ENCODE peak calls at places on chromosomes 3 and 15, in four cellular contexts. J is K562, N is GM12878, Q is HepG2. B is an unnamed sample.

GRCh38 chr15:50945725-50946124 is 37.2 kb downstream of the AP4E1 start:
- DNase-seq in J (no peak), N (no peak), Q (no peak), B (no peak)

GRCh38 chr3:160707187-160707789 is 30.3 kb downstream of the ARL14 start:
- DNase-seq in J (peak), N (peak), Q (peak), B (peak)

GRCh38 chr3:46378426-46378942 is 7.7 kb downstream of the CCR5 start:
- DNase-seq in J (peak), N (no peak), Q (peak), B (peak)

GRCh38 chr15:86231864-86232801 is 152.5 kb downstream of the AGBL1 start:
- DNase-seq in J (no peak), N (no peak), Q (peak), B (peak)

GRCh38 chr3:107794664-107795443 is 272.1 kb downstream of the BBX start:
- DNase-seq in J (no peak), N (no peak), Q (no peak), B (peak)

GRCh38 chr3:82410366-82410765 is 648.9 kb upstream of the GBE1 start:
- DNase-seq in J (no peak), N (no peak), Q (no peak), B (no peak)

GRCh38 chr3:49706456-49707112 is 12.9 kb downstream of the AMIGO3 start:
- DNase-seq in J (no peak), N (no peak), Q (no peak), B (no peak)

GRCh38 chr3:45191424-45191823 is 34.7 kb downstream of the TMEM158 start:
- DNase-seq in J (no peak), N (no peak), Q (no peak), B (no peak)

GRCh38 chr3:87898971-87899370 is 159.8 kb downstream of the CGGBP1 start:
- DNase-seq in J (no peak), N (no peak), Q (no peak), B (no peak)

GRCh38 chr15:60000113-60000823 is 3.8 kb upstream of the FOXB1 start:
- DNase-seq in J (no peak), N (no peak), Q (no peak), B (no peak)

GRCh38 chr3:45180051-45180450 is 33.9 kb upstream of the CDCP1 start:
- DNase-seq in J (no peak), N (no peak), Q (no peak), B (no peak)

GRCh38 chr3:48623851-48624547 is 2.4 kb upstream of the TMEM89 start:
- DNase-seq in J (no peak), N (no peak), Q (peak), B (no peak)

GRCh38 chr3:42488687-42489086 is 13.8 kb upstream of the VIPR1 start:
- DNase-seq in J (no peak), N (no peak), Q (no peak), B (no peak)

GRCh38 chr15:61871926-61872522 is 188.2 kb downstream of the VPS13C start:
- DNase-seq in J (peak), N (no peak), Q (peak), B (peak)

GRCh38 chr15:97995881-97996603 is 35.5 kb downstream of the ARRDC4 start:
- DNase-seq in J (peak), N (no peak), Q (no peak), B (peak)

GRCh38 chr3:196219970-196220311 is 3.6 kb downstream of the SLC51A start:
- DNase-seq in J (no peak), N (no peak), Q (no peak), B (no peak)

GRCh38 chr15:85047271-85047948 is 65.8 kb downstream of the PDE8A start:
- DNase-seq in J (peak), N (no peak), Q (peak), B (peak)

GRCh38 chr15:78418239-78418638 is 19.8 kb upstream of the IREB2 start:
- DNase-seq in J (no peak), N (no peak), Q (no peak), B (no peak)

GRCh38 chr3:13575459-13576061 is 26.6 kb downstream of the FBLN2 start:
- DNase-seq in J (peak), N (no peak), Q (no peak), B (no peak)

GRCh38 chr3:13580256-13581023 is 31.5 kb downstream of the FBLN2 start:
- DNase-seq in J (no peak), N (no peak), Q (peak), B (no peak)

GRCh38 chr3:13579089-13579488 is 30.2 kb downstream of the FBLN2 start:
- DNase-seq in J (no peak), N (no peak), Q (no peak), B (no peak)

GRCh38 chr3:13577181-13578121 is 28.5 kb downstream of the FBLN2 start:
- DNase-seq in J (peak), N (no peak), Q (no peak), B (no peak)

GRCh38 chr3:13578246-13578645 is 29.3 kb downstream of the FBLN2 start:
- DNase-seq in J (no peak), N (no peak), Q (no peak), B (no peak)
- TF ChIP-seq HDAC2 in J (no peak), N (no peak), Q (no peak), B (no peak)

GRCh38 chr15:40958723-40959122 is 5.5 kb downstream of the CHAC1 start:
- DNase-seq in J (no peak), N (no peak), Q (no peak), B (no peak)

GRCh38 chr15:40956543-40956982 is 3.3 kb downstream of the CHAC1 start:
- DNase-seq in J (no peak), N (no peak), Q (no peak), B (no peak)

GRCh38 chr15:40957041-40957555 is 3.8 kb downstream of the CHAC1 start:
- DNase-seq in J (no peak), N (no peak), Q (no peak), B (no peak)

GRCh38 chr15:40958146-40958545 is 4.9 kb downstream of the CHAC1 start:
- DNase-seq in J (no peak), N (no peak), Q (no peak), B (no peak)

GRCh38 chr15:40957581-40958051 is 4.3 kb downstream of the CHAC1 start:
- DNase-seq in J (no peak), N (no peak), Q (no peak), B (no peak)
- TF ChIP-seq HDAC2 in J (no peak), N (no peak), Q (no peak), B (no peak)

GRCh38 chr3:110419571-110419970 is 652.0 kb upstream of the NECTIN3 start:
- DNase-seq in J (no peak), N (no peak), Q (no peak), B (no peak)

GRCh38 chr3:110423276-110423675 is 648.3 kb upstream of the NECTIN3 start:
- DNase-seq in J (no peak), N (no peak), Q (no peak), B (no peak)

GRCh38 chr3:110419096-110419495 is 652.5 kb upstream of the NECTIN3 start:
- DNase-seq in J (no peak), N (no peak), Q (no peak), B (no peak)

GRCh38 chr3:110414851-110415250 is 656.8 kb upstream of the NECTIN3 start:
- DNase-seq in J (no peak), N (no peak), Q (peak), B (peak)

DNA sequence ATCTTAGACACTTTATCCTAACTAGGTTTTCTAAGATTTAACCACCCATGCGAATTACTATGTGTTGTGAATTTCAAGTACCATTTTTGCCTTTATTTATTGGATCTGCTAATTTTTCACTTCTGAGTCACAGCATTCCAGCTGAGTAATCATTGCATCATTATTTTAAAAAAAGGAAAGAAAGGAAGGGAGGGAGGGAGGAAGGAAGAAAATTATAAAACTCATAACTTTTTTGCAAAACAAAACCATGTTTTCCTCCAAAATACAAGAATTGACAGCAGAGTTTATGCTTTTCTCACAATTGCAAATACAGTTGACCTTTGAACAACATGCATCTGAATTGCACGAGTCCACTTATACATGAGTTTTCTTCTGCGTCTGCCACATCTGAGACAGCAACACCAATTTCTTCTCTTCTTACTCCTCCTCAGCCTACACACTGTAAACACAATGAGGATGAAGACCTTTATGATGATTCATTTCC is 651.4 kb upstream of the NECTIN3 start:
- DNase-seq in J (no peak), N (no peak), Q (no peak), B (peak)
- TF ChIP-seq HDAC2 in J (no peak), N (no peak), Q (no peak), B (no peak)

GRCh38 chr15:22811640-22812039 is 25.2 kb downstream of the NIPA1 start:
- DNase-seq in J (no peak), N (no peak), Q (peak), B (peak)
- TF ChIP-seq HDAC2 in J (no peak), N (no peak), Q (no peak), B (no peak)

B was measured in A549.